ENCODE peak calls at places on chromosomes 6 and 20, in four cellular contexts. L, Q, Z and A are unnamed samples.

GRCh38 chr6:157989541-157990289 is 8.1 kb downstream of the SYNJ2 start:
- DNase-seq in Q (no peak), L (no peak), Z (no peak), A (peak)

GRCh38 chr6:24428615-24429014 is 25.9 kb downstream of the MRS2 start:
- DNase-seq in Z (no peak), Q (no peak), L (no peak), A (peak)

GRCh38 chr6:155314773-155315515 is 660 bp upstream of the TFB1M start:
- DNase-seq in Z (peak), Q (no peak), L (peak), A (peak)

GRCh38 chr20:37319120-37319717 is 26.7 kb upstream of the SRC start:
- DNase-seq in Z (peak), L (no peak), Q (no peak), A (peak)

GRCh38 chr6:128519132-128519930 is 1.1 kb downstream of the PTPRK start:
- DNase-seq in Z (peak), Q (peak), L (no peak), A (peak)

GRCh38 chr6:125099211-125100017 is 54.2 kb upstream of the TPD52L1 start:
- DNase-seq in L (no peak), Z (peak), Q (peak), A (peak)

GRCh38 chr6:146361367-146361924 is 182.2 kb upstream of the RAB32 start:
- DNase-seq in Q (no peak), Z (peak), L (peak), A (peak)

GRCh38 chr6:154258064-154258757 is 98.4 kb downstream of the IPCEF1 start:
- DNase-seq in Z (no peak), L (no peak), Q (no peak), A (no peak)

GRCh38 chr6:26270121-26270861 is 94.7 kb upstream of the BTN3A2 start:
- DNase-seq in Q (no peak), Z (no peak), L (no peak), A (peak)

GRCh38 chr20:50099565-50099991 is 13.4 kb downstream of the UBE2V1 start:
- DNase-seq in Q (no peak), Z (no peak), L (no peak), A (no peak)